ENCODE peak calls at places on chromosomes 12 and 14, in ten cellular contexts. C is NCI-H1436; J is iPS-NIHi11; L is glomerular endothelial cell; H is mesendoderm; X is NCI-H345; G is NCI-H2171 treated with DMSO at 0.1 percent for 48 hours; K is NCI-H1694; S is GM20000; U is CD8-positive, alpha-beta memory T cell. P is an unnamed sample.

GRCh38 chr14:101031186-101031585 is 127.7 kb upstream of the RTL1 start:
- DNase-seq in C (no peak), J (no peak), L (no peak), H (no peak), X (no peak), G (no peak), K (no peak), S (no peak), U (no peak), P (no peak)

GRCh38 chr14:45786266-45786665 is 533.3 kb upstream of the MIS18BP1 start:
- DNase-seq in C (no peak), J (no peak), L (no peak), H (no peak), X (no peak), G (no peak), K (no peak), S (no peak), U (no peak), P (no peak)

GRCh38 chr12:67522222-67522621 is 126.3 kb upstream of the DYRK2 start:
- DNase-seq in C (no peak), J (no peak), L (no peak), H (no peak), X (no peak), G (no peak), K (no peak), S (no peak), U (no peak), P (no peak)

GRCh38 chr14:64745511-64746041 is 41.4 kb downstream of the PLEKHG3 start:
- DNase-seq in C (no peak), J (no peak), L (no peak), H (peak), X (no peak), G (no peak), K (no peak), S (no peak), U (no peak), P (no peak)

GRCh38 chr12:15538881-15539280 is 216.6 kb downstream of the PTPRO start:
- DNase-seq in C (no peak), J (no peak), L (no peak), H (no peak), X (no peak), G (no peak), K (no peak), S (no peak), U (no peak), P (no peak)

GRCh38 chr12:120688527-120689071 is 1.6 kb downstream of the MLEC start:
- DNase-seq in C (no peak), J (no peak), L (no peak), H (no peak), X (no peak), G (no peak), K (no peak), S (no peak), U (no peak), P (no peak)

GRCh38 chr12:57452181-57452936 is 2.7 kb upstream of the INHBE start:
- DNase-seq in C (no peak), J (no peak), L (no peak), H (peak), X (no peak), G (peak), K (no peak), S (no peak), U (no peak), P (peak)

GRCh38 chr14:101731187-101732080 is 30.1 kb upstream of the PPP2R5C start:
- DNase-seq in C (peak), J (peak), L (no peak), H (peak), X (peak), G (peak), K (no peak), S (peak), U (peak), P (peak)

GRCh38 chr12:69415471-69416275 is 54.5 kb upstream of the FRS2 start:
- DNase-seq in C (no peak), J (peak), L (peak), H (peak), X (peak), G (no peak), K (peak), S (peak), U (no peak), P (peak)

GRCh38 chr14:53956427-53957201 is at the start of gene BMP4:
- DNase-seq in C (no peak), J (peak), L (no peak), H (peak), X (no peak), G (no peak), K (no peak), S (peak), U (no peak), P (peak)

GRCh38 chr12:99213047-99213446 is 434.5 kb upstream of the GARIN6 start:
- DNase-seq in C (no peak), J (no peak), L (no peak), H (no peak), X (no peak), G (no peak), K (no peak), S (no peak), U (no peak), P (no peak)

GRCh38 chr14:99517643-99518381 is 36.6 kb downstream of the CCNK start:
- DNase-seq in C (no peak), J (no peak), L (no peak), H (no peak), X (no peak), G (no peak), K (no peak), S (no peak), U (no peak), P (no peak)

GRCh38 chr14:102523200-102524025 is 13.8 kb upstream of the ANKRD9 start:
- DNase-seq in C (peak), J (peak), L (no peak), H (no peak), X (no peak), G (peak), K (no peak), S (no peak), U (no peak), P (no peak)

GRCh38 chr12:119384340-119384739 is 49.8 kb downstream of the CCDC60 start:
- DNase-seq in C (no peak), J (no peak), L (no peak), H (no peak), X (no peak), G (no peak), K (no peak), S (no peak), U (no peak), P (no peak)

GRCh38 chr14:105477659-105478623 is 3.3 kb downstream of the CRIP2 start:
- DNase-seq in C (no peak), J (no peak), L (no peak), H (no peak), X (peak), G (peak), K (no peak), S (no peak), U (peak), P (no peak)

GRCh38 chr12:116426391-116427136 is 132.6 kb upstream of the MAP1LC3B2 start:
- DNase-seq in C (no peak), J (peak), L (no peak), H (peak), X (no peak), G (no peak), K (no peak), S (no peak), U (no peak), P (no peak)

GRCh38 chr14:77342726-77343397 is 22.0 kb downstream of the GSTZ1 start:
- DNase-seq in C (no peak), J (no peak), L (no peak), H (peak), X (no peak), G (no peak), K (no peak), S (no peak), U (no peak), P (no peak)

GRCh38 chr12:105474672-105475071 is 144.2 kb downstream of the C12orf75 start:
- DNase-seq in C (no peak), J (no peak), L (no peak), H (no peak), X (no peak), G (no peak), K (no peak), S (no peak), U (no peak), P (no peak)

GRCh38 chr14:45526715-45527549 is 273.9 kb upstream of the MIS18BP1 start:
- DNase-seq in C (peak), J (peak), L (no peak), H (peak), X (peak), G (peak), K (peak), S (peak), U (no peak), P (peak)

GRCh38 chr14:102320033-102320660 is 601 bp downstream of the ZNF839 start:
- DNase-seq in C (no peak), J (peak), L (no peak), H (peak), X (peak), G (peak), K (no peak), S (peak), U (peak), P (peak)

GRCh38 chr14:59133202-59133601 is 55.3 kb upstream of the DAAM1 start:
- DNase-seq in C (no peak), J (no peak), L (no peak), H (peak), X (no peak), G (no peak), K (no peak), S (no peak), U (no peak), P (no peak)

GRCh38 chr12:87216436-87216835 is 812.8 kb downstream of the C12orf50 start:
- DNase-seq in C (no peak), J (no peak), L (no peak), H (no peak), X (no peak), G (no peak), K (no peak), S (no peak), U (no peak), P (no peak)

GRCh38 chr12:51328587-51328986 is 4.6 kb upstream of the BIN2 start:
- DNase-seq in C (no peak), J (no peak), L (no peak), H (no peak), X (no peak), G (no peak), K (no peak), S (no peak), U (no peak), P (no peak)

GRCh38 chr12:31122481-31122880 is 48.8 kb downstream of the DDX11 start:
- DNase-seq in C (no peak), J (peak), L (no peak), H (no peak), X (no peak), G (no peak), K (no peak), S (no peak), U (no peak), P (no peak)

GRCh38 chr14:92412912-92413311 is 89.9 kb downstream of the SLC24A4 start:
- DNase-seq in C (no peak), J (no peak), L (no peak), H (no peak), X (no peak), G (peak), K (peak), S (no peak), U (no peak), P (no peak)

P was measured in GM10248.